ENCODE peak calls at places on chromosomes 2 and 18, in five cellular contexts. A is mammary epithelial cell, P is HCT116, N is progenitor cell of endocrine pancreas, T is OCI-LY7. Y is an unnamed sample.

GRCh38 chr2:150191349-150191748 is 296.1 kb downstream of the RND3 start:
- DNase-seq in A (peak), P (no peak), N (no peak), T (no peak), Y (peak)

GRCh38 chr2:128457006-128457604 is 138.4 kb upstream of the HS6ST1 start:
- DNase-seq in A (no peak), P (no peak), N (no peak), T (no peak), Y (no peak)

GRCh38 chr2:230071421-230071820 is 2.7 kb upstream of the SLC16A14 start:
- DNase-seq in A (no peak), P (no peak), N (no peak), T (no peak), Y (no peak)

GRCh38 chr2:128309341-128310093 is 9.2 kb downstream of the HS6ST1 start:
- DNase-seq in A (no peak), P (no peak), N (no peak), T (no peak), Y (peak)

GRCh38 chr2:55518846-55519167 is 711 bp upstream of the CFAP36 start:
- DNase-seq in A (no peak), P (no peak), N (no peak), T (peak), Y (peak)

GRCh38 chr2:160427629-160428424 is 65.8 kb downstream of the RBMS1 start:
- DNase-seq in A (peak), P (no peak), N (no peak), T (peak), Y (peak)

GRCh38 chr2:190443778-190444481 is 35.8 kb downstream of the MFSD6 start:
- DNase-seq in A (peak), P (no peak), N (no peak), T (no peak), Y (peak)

GRCh38 chr18:55731594-55732042 is 143.6 kb upstream of the TCF4 start:
- DNase-seq in A (peak), P (no peak), N (no peak), T (no peak), Y (peak)

GRCh38 chr2:116696223-116696622 is 1118.3 kb upstream of the DDX18 start:
- DNase-seq in A (no peak), P (no peak), N (no peak), T (no peak), Y (no peak)
- TF ChIP-seq CTCF in A (no peak), P (no peak), N (no peak), T (no peak), Y (no peak)

GRCh38 chr18:74166397-74166796 is 18.1 kb downstream of the TIMM21 start:
- DNase-seq in A (no peak), P (no peak), N (no peak), T (no peak), Y (no peak)

DNA sequence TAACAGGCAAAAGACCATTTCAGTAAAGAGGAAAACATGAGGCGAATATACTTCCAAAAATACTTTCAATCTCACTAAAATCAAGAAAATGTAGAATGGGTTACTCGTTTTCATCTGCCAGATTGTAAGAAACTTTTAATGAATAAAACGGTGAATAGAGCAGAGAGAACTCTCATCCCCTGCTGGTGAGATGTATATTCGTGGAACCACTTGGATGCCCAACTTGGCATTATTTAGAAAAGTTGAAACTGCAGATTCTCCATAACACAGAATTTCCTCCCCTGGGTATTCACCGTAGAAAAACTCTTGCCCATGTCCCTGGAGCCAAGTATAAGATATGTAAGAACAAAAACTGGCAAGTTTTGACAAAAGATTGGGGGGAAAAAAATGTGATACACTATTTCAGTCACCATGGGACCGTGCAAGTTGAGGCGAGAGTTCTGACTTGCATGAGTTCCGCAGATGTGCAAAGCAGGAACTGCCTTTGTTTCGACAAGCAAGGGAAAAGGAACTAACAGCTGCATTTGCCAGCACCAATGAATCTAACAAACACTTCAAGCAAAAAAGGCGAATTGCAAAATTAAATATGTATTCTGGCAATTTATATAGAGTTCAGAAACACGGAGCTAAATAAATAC is 14.8 kb downstream of the TIMM21 start:
- DNase-seq in A (peak), P (no peak), N (no peak), T (no peak), Y (no peak)
- TF ChIP-seq CTCF in A (peak), P (no peak), N (peak), T (no peak), Y (no peak)

GRCh38 chr2:23324281-23324680 is 60.7 kb upstream of the KLHL29 start:
- DNase-seq in A (no peak), P (no peak), N (no peak), T (no peak), Y (no peak)

GRCh38 chr2:23335550-23335949 is 49.4 kb upstream of the KLHL29 start:
- DNase-seq in A (no peak), P (no peak), N (no peak), T (no peak), Y (no peak)

GRCh38 chr2:23326322-23326721 is 58.7 kb upstream of the KLHL29 start:
- DNase-seq in A (no peak), P (no peak), N (no peak), T (no peak), Y (no peak)

GRCh38 chr2:23327897-23328296 is 57.1 kb upstream of the KLHL29 start:
- DNase-seq in A (no peak), P (no peak), N (no peak), T (no peak), Y (no peak)

DNA sequence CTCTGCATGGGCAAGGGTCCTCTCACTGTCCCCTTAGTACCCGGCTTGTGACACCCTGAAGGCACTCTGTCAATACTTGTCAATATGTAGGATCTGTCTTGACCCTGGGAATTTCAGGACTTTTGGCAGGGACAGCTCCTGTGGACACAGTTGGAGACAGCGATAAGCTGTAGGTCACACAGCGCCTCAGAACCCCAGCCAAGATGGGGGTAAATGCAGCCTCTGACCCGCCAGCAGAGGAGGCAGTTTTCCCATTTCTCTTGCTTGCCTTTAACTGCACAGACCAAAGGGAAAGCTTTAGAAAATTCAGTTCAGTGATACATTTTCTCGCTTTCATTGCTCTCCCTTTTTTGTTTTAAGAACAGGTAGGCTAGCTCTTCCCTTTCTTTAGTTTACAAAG is 54.8 kb upstream of the KLHL29 start:
- DNase-seq in A (no peak), P (no peak), N (peak), T (no peak), Y (peak)
- TF ChIP-seq CTCF in A (no peak), P (peak), N (peak), T (peak), Y (no peak)

DNA sequence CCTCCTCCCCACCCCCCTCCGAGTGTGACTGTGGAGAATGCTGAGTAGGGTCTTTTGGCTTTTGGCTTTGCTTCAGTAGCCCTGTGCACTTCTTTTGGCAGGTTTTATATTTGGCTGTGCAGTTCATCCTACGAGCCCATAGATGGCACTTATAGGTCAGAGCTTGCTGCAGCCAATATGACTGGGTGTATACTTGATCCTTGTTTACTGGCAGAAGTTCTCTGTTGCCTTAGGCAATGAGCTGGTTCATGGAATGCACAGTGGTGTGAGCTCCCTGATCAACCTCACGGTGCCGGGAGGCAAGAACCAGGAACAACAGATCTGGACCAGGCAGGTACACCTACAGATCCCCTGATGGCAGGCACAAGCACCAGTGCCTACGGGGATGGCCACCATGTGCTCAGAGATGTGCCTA is 190.2 kb downstream of the KIAA1328 start:
- DNase-seq in A (peak), P (no peak), N (no peak), T (no peak), Y (peak)
- TF ChIP-seq CTCF in A (peak), P (peak), N (peak), T (peak), Y (peak)

DNA sequence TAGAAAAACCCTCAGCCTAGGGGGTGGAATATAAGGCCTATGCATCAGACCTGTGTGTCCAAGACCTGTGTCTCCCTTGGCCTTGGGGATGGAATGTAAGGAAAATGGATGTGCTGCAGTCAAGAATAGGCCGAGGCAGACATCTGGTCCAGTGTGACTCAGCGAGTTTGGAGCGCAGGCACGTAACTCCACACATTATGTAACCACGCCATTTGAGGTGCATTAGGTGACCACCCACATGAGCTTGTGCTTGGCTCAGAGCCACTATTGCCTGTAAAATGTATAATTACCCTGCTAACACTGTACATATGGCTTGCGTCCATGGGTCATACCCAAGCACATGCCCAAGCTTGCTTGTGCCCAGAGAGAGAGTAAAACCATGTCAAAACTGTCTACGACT is 580.9 kb upstream of the HNMT start:
- DNase-seq in A (no peak), P (no peak), N (no peak), T (peak), Y (no peak)
- TF ChIP-seq CTCF in A (no peak), P (no peak), N (no peak), T (no peak), Y (no peak)

GRCh38 chr2:30679416-30680088 is 127.7 kb downstream of the CAPN13 start:
- DNase-seq in A (no peak), P (no peak), N (no peak), T (no peak), Y (no peak)
- TF ChIP-seq CTCF in A (no peak), P (no peak), N (no peak), T (no peak), Y (no peak)

GRCh38 chr2:38508311-38509039 is 94.3 kb downstream of the HNRNPLL start:
- DNase-seq in A (peak), P (peak), N (peak), T (peak), Y (peak)
- TF ChIP-seq CTCF in A (peak), P (peak), N (peak), T (peak), Y (peak)

GRCh38 chr2:240179941-240180666 is 39.6 kb upstream of the OTOS start:
- DNase-seq in A (peak), P (no peak), N (no peak), T (no peak), Y (no peak)

GRCh38 chr2:240179186-240179815 is 38.8 kb upstream of the OTOS start:
- DNase-seq in A (no peak), P (no peak), N (no peak), T (no peak), Y (no peak)

GRCh38 chr2:240182476-240182875 is 42.0 kb upstream of the OTOS start:
- DNase-seq in A (no peak), P (no peak), N (no peak), T (no peak), Y (no peak)

GRCh38 chr2:240182001-240182400 is 41.5 kb upstream of the OTOS start:
- DNase-seq in A (no peak), P (no peak), N (no peak), T (no peak), Y (no peak)

DNA sequence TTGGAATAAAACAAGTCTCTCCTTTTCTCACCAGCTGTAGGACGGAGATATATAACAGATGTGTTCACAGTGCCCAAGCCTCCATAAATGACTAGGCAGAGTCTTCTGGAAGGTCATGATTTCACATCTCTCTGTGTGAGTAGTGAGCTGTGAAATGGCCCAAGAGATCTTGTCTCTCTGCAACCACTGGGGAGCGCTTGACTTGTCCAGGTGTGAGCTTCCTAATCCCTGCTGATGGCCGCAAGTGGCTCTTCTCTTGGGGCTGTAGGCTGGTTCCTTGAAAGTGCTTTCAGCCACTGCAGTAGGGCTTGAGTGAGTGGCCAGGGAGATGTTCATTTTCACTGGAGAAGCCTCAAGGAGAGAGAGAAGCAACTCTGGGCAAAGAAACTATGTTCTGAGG is 38.1 kb upstream of the OTOS start:
- DNase-seq in A (no peak), P (no peak), N (no peak), T (no peak), Y (no peak)
- TF ChIP-seq CTCF in A (no peak), P (no peak), N (no peak), T (peak), Y (no peak)

DNA sequence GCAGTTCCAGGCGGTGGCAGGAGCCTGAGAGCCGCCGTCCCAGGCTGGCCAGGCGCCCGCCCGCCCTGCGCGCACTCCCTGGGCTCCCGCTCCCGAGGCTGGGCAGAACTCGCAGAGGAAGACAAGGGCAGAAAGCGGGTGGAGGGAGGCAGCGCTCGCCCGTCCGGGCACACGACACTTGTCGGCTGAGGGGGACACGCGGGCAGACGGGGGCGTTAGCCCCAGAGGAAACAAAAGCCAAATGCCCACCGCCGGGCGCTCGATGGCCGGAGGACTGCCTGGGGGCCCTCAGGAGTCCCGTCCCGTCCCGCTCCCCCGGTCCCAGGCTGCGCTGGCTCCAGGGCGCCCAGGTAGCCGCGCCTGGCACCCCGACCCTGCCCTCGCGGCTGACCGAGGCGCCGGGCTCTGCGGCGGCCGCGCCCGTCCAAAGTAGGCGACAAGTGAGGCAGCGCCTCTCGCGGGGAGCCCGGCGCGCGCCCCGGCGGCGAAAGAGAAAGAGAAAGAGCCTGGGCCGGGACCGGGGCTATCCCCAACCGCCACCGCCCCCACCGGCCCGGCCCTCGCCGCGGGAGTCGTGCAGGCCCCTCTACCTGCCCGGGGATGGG is 491 bp downstream of the L3MBTL4 start:
- DNase-seq in A (peak), P (no peak), N (peak), T (no peak), Y (peak)
- TF ChIP-seq CTCF in A (no peak), P (no peak), N (peak), T (no peak), Y (no peak)